ENCODE peak calls at places on chromosome 5, in six cellular contexts. One of them, this sample, is unnamed. For H3K4me1, the result is how much of the 10 kb centered on the place peaks cover.

GRCh38 chr5:127296321-127296720 is 5.7 kb downstream of the MEGF10 start:
- DNase-seq in IMR-90: peak
- DNase-seq in suprapubic skin: no peak
- DNase-seq in breast epithelium: no peak
- DNase-seq in A673: peak
- DNase-seq in CD8-positive, alpha-beta T cell: no peak
- DNase-seq in this sample: no peak

GRCh38 chr5:42767491-42768105 is 11.0 kb downstream of the CCDC152 start:
- DNase-seq in IMR-90: peak
- DNase-seq in suprapubic skin: no peak
- DNase-seq in breast epithelium: no peak
- DNase-seq in A673: peak
- DNase-seq in CD8-positive, alpha-beta T cell: no peak
- DNase-seq in this sample: no peak

GRCh38 chr5:2594701-2595100 is 156.8 kb downstream of the IRX2 start:
- DNase-seq in IMR-90: no peak
- DNase-seq in suprapubic skin: no peak
- DNase-seq in breast epithelium: no peak
- DNase-seq in A673: no peak
- DNase-seq in CD8-positive, alpha-beta T cell: no peak
- DNase-seq in this sample: no peak

GRCh38 chr5:134647750-134648424 is 698 bp upstream of the SEC24A start:
- DNase-seq in IMR-90: peak
- DNase-seq in suprapubic skin: no peak
- DNase-seq in breast epithelium: no peak
- DNase-seq in A673: peak
- DNase-seq in CD8-positive, alpha-beta T cell: no peak
- DNase-seq in this sample: no peak

GRCh38 chr5:134242146-134242545 is 16.3 kb upstream of the PPP2CA start:
- DNase-seq in IMR-90: peak
- DNase-seq in suprapubic skin: no peak
- DNase-seq in breast epithelium: no peak
- DNase-seq in A673: no peak
- DNase-seq in CD8-positive, alpha-beta T cell: no peak
- DNase-seq in this sample: no peak

GRCh38 chr5:155343468-155343867 is 329.9 kb downstream of the KIF4B start:
- DNase-seq in IMR-90: no peak
- DNase-seq in suprapubic skin: no peak
- DNase-seq in breast epithelium: no peak
- DNase-seq in A673: no peak
- DNase-seq in CD8-positive, alpha-beta T cell: no peak
- DNase-seq in this sample: no peak

GRCh38 chr5:1763548-1763911 is 36.1 kb downstream of the MRPL36 start:
- DNase-seq in IMR-90: peak
- DNase-seq in suprapubic skin: peak
- DNase-seq in breast epithelium: peak
- DNase-seq in A673: peak
- DNase-seq in CD8-positive, alpha-beta T cell: no peak
- DNase-seq in this sample: peak

GRCh38 chr5:161804263-161804662 is 43.7 kb upstream of the GABRA1 start:
- DNase-seq in IMR-90: no peak
- DNase-seq in suprapubic skin: no peak
- DNase-seq in breast epithelium: no peak
- DNase-seq in A673: no peak
- DNase-seq in CD8-positive, alpha-beta T cell: no peak
- DNase-seq in this sample: no peak

GRCh38 chr5:36150676-36151433 is 832 bp downstream of the LMBRD2 start:
- DNase-seq in IMR-90: peak
- DNase-seq in suprapubic skin: no peak
- DNase-seq in breast epithelium: no peak
- DNase-seq in A673: peak
- DNase-seq in CD8-positive, alpha-beta T cell: no peak
- DNase-seq in this sample: no peak

GRCh38 chr5:121292664-121293063 is 559.0 kb upstream of the FTMT start:
- DNase-seq in IMR-90: no peak
- DNase-seq in suprapubic skin: no peak
- DNase-seq in breast epithelium: no peak
- DNase-seq in A673: no peak
- DNase-seq in CD8-positive, alpha-beta T cell: no peak
- DNase-seq in this sample: no peak

GRCh38 chr5:16741007-16741406 is 124.2 kb upstream of the RETREG1 start:
- DNase-seq in IMR-90: peak
- DNase-seq in suprapubic skin: no peak
- DNase-seq in breast epithelium: no peak
- DNase-seq in A673: no peak
- DNase-seq in CD8-positive, alpha-beta T cell: no peak
- DNase-seq in this sample: no peak

GRCh38 chr5:132086277-132086794 is 12.7 kb downstream of the CSF2 start:
- DNase-seq in IMR-90: peak
- DNase-seq in suprapubic skin: no peak
- DNase-seq in breast epithelium: no peak
- DNase-seq in A673: peak
- DNase-seq in CD8-positive, alpha-beta T cell: no peak
- DNase-seq in this sample: peak

GRCh38 chr5:93069276-93069675 is 511.7 kb downstream of the NR2F1-AS1 start:
- DNase-seq in IMR-90: no peak
- DNase-seq in suprapubic skin: no peak
- DNase-seq in breast epithelium: no peak
- DNase-seq in A673: no peak
- DNase-seq in CD8-positive, alpha-beta T cell: no peak
- DNase-seq in this sample: no peak

GRCh38 chr5:153660919-153661318 is 170.4 kb downstream of the GRIA1 start:
- DNase-seq in IMR-90: peak
- DNase-seq in suprapubic skin: no peak
- DNase-seq in breast epithelium: no peak
- DNase-seq in A673: peak
- DNase-seq in CD8-positive, alpha-beta T cell: no peak
- DNase-seq in this sample: no peak

GRCh38 chr5:74885170-74885569 is 19.0 kb upstream of the FAM169A start:
- DNase-seq in IMR-90: no peak
- DNase-seq in suprapubic skin: no peak
- DNase-seq in breast epithelium: no peak
- DNase-seq in A673: no peak
- DNase-seq in CD8-positive, alpha-beta T cell: no peak
- DNase-seq in this sample: no peak

GRCh38 chr5:624118-624950 is 12.2 kb downstream of the CEP72 start:
- DNase-seq in IMR-90: no peak
- DNase-seq in suprapubic skin: peak
- DNase-seq in breast epithelium: no peak
- DNase-seq in A673: no peak
- DNase-seq in CD8-positive, alpha-beta T cell: no peak
- DNase-seq in this sample: no peak

GRCh38 chr5:120615967-120616645 is 152.0 kb downstream of the PRR16 start:
- DNase-seq in IMR-90: peak
- DNase-seq in suprapubic skin: no peak
- DNase-seq in breast epithelium: no peak
- DNase-seq in A673: no peak
- DNase-seq in CD8-positive, alpha-beta T cell: no peak
- DNase-seq in this sample: no peak

GRCh38 chr5:125408582-125409069 is 662.2 kb upstream of the ZNF608 start:
- DNase-seq in IMR-90: peak
- DNase-seq in suprapubic skin: no peak
- DNase-seq in breast epithelium: no peak
- DNase-seq in A673: peak
- DNase-seq in CD8-positive, alpha-beta T cell: no peak
- DNase-seq in this sample: peak

GRCh38 chr5:176882566-176882900 is 16.6 kb downstream of the HK3 start:
- DNase-seq in IMR-90: no peak
- DNase-seq in suprapubic skin: no peak
- DNase-seq in breast epithelium: no peak
- DNase-seq in A673: no peak
- DNase-seq in CD8-positive, alpha-beta T cell: no peak
- DNase-seq in this sample: no peak

GRCh38 chr5:143065185-143065584 is 295.0 kb downstream of the ARHGAP26 start:
- DNase-seq in IMR-90: peak
- DNase-seq in suprapubic skin: no peak
- DNase-seq in breast epithelium: no peak
- DNase-seq in A673: peak
- DNase-seq in CD8-positive, alpha-beta T cell: no peak
- DNase-seq in this sample: no peak

GRCh38 chr5:151094861-151095260 is 14.0 kb upstream of the TNIP1 start:
- DNase-seq in IMR-90: no peak
- DNase-seq in suprapubic skin: no peak
- DNase-seq in breast epithelium: no peak
- DNase-seq in A673: no peak
- DNase-seq in CD8-positive, alpha-beta T cell: no peak
- DNase-seq in this sample: no peak

GRCh38 chr5:124747770-124748686 is 1.6 kb upstream of the ZNF608 start:
- DNase-seq in IMR-90: peak
- DNase-seq in suprapubic skin: no peak
- DNase-seq in breast epithelium: no peak
- DNase-seq in A673: peak
- DNase-seq in CD8-positive, alpha-beta T cell: no peak
- DNase-seq in this sample: no peak

GRCh38 chr5:114581136-114581535 is 219.3 kb downstream of the KCNN2 start:
- DNase-seq in IMR-90: no peak
- DNase-seq in suprapubic skin: no peak
- DNase-seq in breast epithelium: no peak
- DNase-seq in A673: no peak
- DNase-seq in CD8-positive, alpha-beta T cell: no peak
- DNase-seq in this sample: no peak

GRCh38 chr5:124439609-124440008 is 306.8 kb downstream of the ZNF608 start:
- DNase-seq in IMR-90: no peak
- DNase-seq in suprapubic skin: no peak
- DNase-seq in breast epithelium: no peak
- DNase-seq in A673: no peak
- DNase-seq in CD8-positive, alpha-beta T cell: no peak
- DNase-seq in this sample: no peak

GRCh38 chr5:17713301-17713700 is 79.0 kb downstream of the TAF11L14 start:
- DNase-seq in IMR-90: no peak
- DNase-seq in suprapubic skin: no peak
- DNase-seq in breast epithelium: no peak
- DNase-seq in A673: no peak
- DNase-seq in CD8-positive, alpha-beta T cell: no peak
- DNase-seq in this sample: no peak

GRCh38 chr5:72628771-72629313 is 121.6 kb upstream of the ZNF366 start:
- DNase-seq in IMR-90: peak
- DNase-seq in suprapubic skin: no peak
- DNase-seq in breast epithelium: no peak
- DNase-seq in A673: no peak
- DNase-seq in CD8-positive, alpha-beta T cell: no peak
- DNase-seq in this sample: no peak

GRCh38 chr5:159206818-159207217 is 2.5 kb downstream of the RNF145 start:
- DNase-seq in IMR-90: no peak
- DNase-seq in suprapubic skin: no peak
- DNase-seq in breast epithelium: no peak
- DNase-seq in A673: no peak
- DNase-seq in CD8-positive, alpha-beta T cell: no peak
- DNase-seq in this sample: no peak
- H3K4me1 ChIP-seq in IMR-90: under half
- H3K4me1 ChIP-seq in suprapubic skin: half or more
- H3K4me1 ChIP-seq in breast epithelium: under half
- H3K4me1 ChIP-seq in A673: half or more
- H3K4me1 ChIP-seq in CD8-positive, alpha-beta T cell: half or more
- H3K4me1 ChIP-seq in this sample: under half

DNA sequence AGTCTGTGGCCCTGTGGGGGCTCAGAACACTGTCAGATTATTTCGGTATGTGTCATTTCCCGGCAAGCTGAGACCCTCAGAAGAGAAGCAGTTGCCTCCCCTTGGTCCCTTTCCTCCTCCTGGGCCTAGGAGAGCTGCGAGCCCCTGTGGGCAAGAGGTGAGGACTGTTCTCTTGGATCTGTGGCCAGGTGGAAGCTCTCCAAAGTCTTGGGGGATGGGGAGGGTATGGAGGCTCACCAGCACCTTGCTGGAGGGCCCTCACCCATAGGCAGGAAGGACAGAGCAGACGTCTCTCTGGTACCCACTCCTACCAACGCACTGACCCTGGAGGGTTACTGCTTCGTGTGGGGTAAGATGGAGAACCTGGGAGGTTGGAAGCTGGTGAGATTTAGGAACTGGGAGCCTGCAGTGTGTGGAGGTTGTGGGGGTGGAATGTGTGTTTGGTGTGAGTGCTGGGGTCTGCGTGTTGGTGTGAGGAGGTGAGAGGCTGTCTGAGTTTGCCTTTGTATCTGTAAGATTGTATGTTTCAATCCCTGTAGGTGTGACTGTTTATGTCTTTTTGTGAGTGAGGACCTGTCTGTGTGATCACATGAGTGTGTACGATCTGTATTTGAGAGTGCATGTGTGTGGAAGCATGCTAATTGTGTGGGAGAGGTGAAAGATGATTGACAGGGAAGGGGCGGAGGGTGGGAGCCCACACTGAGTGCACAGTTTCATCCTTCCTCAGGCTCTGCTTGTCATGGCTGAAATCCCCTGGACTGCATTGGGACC is 52.4 kb upstream of the PSD2 start:
- DNase-seq in IMR-90: no peak
- DNase-seq in suprapubic skin: no peak
- DNase-seq in breast epithelium: no peak
- DNase-seq in A673: no peak
- DNase-seq in CD8-positive, alpha-beta T cell: no peak
- DNase-seq in this sample: no peak
- H3K4me1 ChIP-seq in IMR-90: under half
- H3K4me1 ChIP-seq in suprapubic skin: under half
- H3K4me1 ChIP-seq in breast epithelium: under half
- H3K4me1 ChIP-seq in A673: half or more
- H3K4me1 ChIP-seq in CD8-positive, alpha-beta T cell: under half
- H3K4me1 ChIP-seq in this sample: under half

GRCh38 chr5:14242871-14243383 is 99.8 kb downstream of the TRIO start:
- DNase-seq in IMR-90: no peak
- DNase-seq in suprapubic skin: no peak
- DNase-seq in breast epithelium: no peak
- DNase-seq in A673: no peak
- DNase-seq in CD8-positive, alpha-beta T cell: no peak
- DNase-seq in this sample: no peak
- H3K4me1 ChIP-seq in IMR-90: under half
- H3K4me1 ChIP-seq in suprapubic skin: under half
- H3K4me1 ChIP-seq in breast epithelium: under half
- H3K4me1 ChIP-seq in A673: half or more
- H3K4me1 ChIP-seq in CD8-positive, alpha-beta T cell: under half
- H3K4me1 ChIP-seq in this sample: under half

GRCh38 chr5:8644377-8644776 is 775.4 kb downstream of the MTRR start:
- DNase-seq in IMR-90: no peak
- DNase-seq in suprapubic skin: no peak
- DNase-seq in breast epithelium: no peak
- DNase-seq in A673: no peak
- DNase-seq in CD8-positive, alpha-beta T cell: no peak
- DNase-seq in this sample: no peak

DNA sequence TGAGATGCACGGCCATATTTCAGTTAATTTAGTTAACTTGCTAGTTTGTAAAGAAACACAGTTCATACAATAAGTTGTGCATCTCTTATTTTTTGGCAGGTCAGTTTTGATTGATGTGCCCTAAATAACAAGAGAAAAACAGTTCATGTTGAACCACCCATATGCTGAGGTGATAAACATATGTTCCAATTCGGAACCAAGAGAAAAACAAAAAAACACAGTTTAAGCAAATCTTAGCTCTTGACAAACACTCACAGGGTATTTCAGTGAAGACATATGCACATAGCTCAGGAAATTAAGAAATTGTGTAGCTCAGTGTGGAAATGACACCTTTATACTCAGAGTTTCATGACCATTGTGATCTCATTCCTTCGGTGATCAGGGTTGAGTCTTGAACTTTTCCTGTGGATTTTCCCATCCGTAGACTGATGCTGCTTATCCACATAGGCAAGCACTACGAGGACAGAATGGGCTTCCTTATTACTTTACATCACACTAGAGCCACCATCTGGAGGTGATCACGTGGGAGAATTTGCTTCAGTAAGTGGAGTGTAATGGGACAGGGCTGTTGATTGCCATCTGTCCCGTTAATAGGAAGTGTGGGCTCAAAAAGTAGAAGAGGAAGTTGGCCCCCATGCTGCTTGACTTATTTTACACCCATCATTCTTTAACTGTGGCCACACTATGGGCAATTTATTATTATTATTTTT is 773.0 kb downstream of the MTRR start:
- DNase-seq in IMR-90: no peak
- DNase-seq in suprapubic skin: no peak
- DNase-seq in breast epithelium: no peak
- DNase-seq in A673: no peak
- DNase-seq in CD8-positive, alpha-beta T cell: no peak
- DNase-seq in this sample: no peak
- H3K4me1 ChIP-seq in IMR-90: under half
- H3K4me1 ChIP-seq in suprapubic skin: under half
- H3K4me1 ChIP-seq in breast epithelium: under half
- H3K4me1 ChIP-seq in A673: under half
- H3K4me1 ChIP-seq in CD8-positive, alpha-beta T cell: under half
- H3K4me1 ChIP-seq in this sample: under half